ENCODE peak calls at places on chromosomes 5 and 9, in five cellular contexts. L is breast epithelium; R is uterus; M is CD4-positive, CD25-positive, alpha-beta regulatory T cell; Q is GM12864. E is an unnamed sample.

GRCh38 chr5:59320420-59320819 is 573.1 kb downstream of the PDE4D start:
- DNase-seq in R (no peak), L (no peak), M (no peak), Q (no peak), E (no peak)

GRCh38 chr9:32072568-32072967 is 311.9 kb upstream of the ACO1 start:
- DNase-seq in R (no peak), Q (no peak), L (no peak), M (no peak), E (no peak)

GRCh38 chr9:134886413-134886913 is 5.9 kb downstream of the FCN2 start:
- DNase-seq in L (peak; percentile 5), R (no peak), M (no peak), Q (no peak), E (no peak)

GRCh38 chr5:74638776-74639537 is 1.6 kb downstream of the ENC1 start:
- DNase-seq in L (no peak), M (no peak), Q (no peak), R (no peak), E (peak; percentile 60)

GRCh38 chr5:178651046-178651810 is 24.4 kb upstream of the CLK4 start:
- DNase-seq in L (no peak), M (no peak), Q (no peak), R (no peak), E (no peak)

GRCh38 chr5:137497396-137498290 is 1.5 kb downstream of the SPOCK1 start:
- DNase-seq in L (no peak), M (no peak), R (no peak), Q (no peak), E (peak; percentile 3)

GRCh38 chr9:92373167-92373566 is 31.2 kb downstream of the OGN start:
- DNase-seq in M (no peak), Q (no peak), L (no peak), R (no peak), E (no peak)

GRCh38 chr9:108816037-108816436 is 39.7 kb downstream of the ACTL7B start:
- DNase-seq in R (no peak), M (no peak), Q (no peak), L (no peak), E (no peak)

GRCh38 chr5:966941-967340 is 41.7 kb upstream of the NKD2 start:
- DNase-seq in L (no peak), R (no peak), Q (no peak), M (no peak), E (no peak)

GRCh38 chr5:20601678-20602100 is 613.7 kb upstream of the CDH18 start:
- DNase-seq in R (no peak), Q (no peak), L (no peak), M (no peak), E (no peak)

GRCh38 chr5:10266839-10267238 is 16.8 kb downstream of the CCT5 start:
- DNase-seq in M (no peak), Q (no peak), L (no peak), R (no peak), E (no peak)

GRCh38 chr9:126658201-126658600 is 44.5 kb downstream of the LMX1B start:
- DNase-seq in M (no peak), R (no peak), Q (no peak), L (no peak), E (no peak)

GRCh38 chr5:157574456-157575095 is 999 bp downstream of the ADAM19 start:
- DNase-seq in L (no peak), M (no peak), Q (no peak), R (peak; percentile 31), E (peak; percentile 32)

GRCh38 chr9:137030528-137030927 is 1.4 kb downstream of the FUT7 start:
- DNase-seq in L (no peak), M (peak; percentile 77), Q (no peak), R (no peak), E (peak; percentile 81)

GRCh38 chr5:2742921-2743679 is 8.4 kb downstream of the IRX2 start:
- DNase-seq in R (no peak), M (no peak), L (no peak), Q (no peak), E (no peak)

GRCh38 chr5:30596495-30597064 is 596.9 kb upstream of the CDH6 start:
- DNase-seq in L (no peak), Q (no peak), M (no peak), R (no peak), E (no peak)

GRCh38 chr9:131266301-131267229 is 9.7 kb downstream of the FAM78A start:
- DNase-seq in R (no peak), Q (no peak), L (no peak), M (peak; percentile 72), E (no peak)

GRCh38 chr9:82565188-82565966 is 497.6 kb downstream of the RASEF start:
- DNase-seq in R (no peak), Q (no peak), M (no peak), L (no peak), E (no peak)

GRCh38 chr9:15461056-15461455 is 38.4 kb downstream of the SNAPC3 start:
- DNase-seq in L (no peak), R (no peak), Q (no peak), M (no peak), E (no peak)

GRCh38 chr5:96144289-96144688 is 182.6 kb upstream of the ELL2 start:
- DNase-seq in M (no peak), R (no peak), Q (no peak), L (no peak), E (no peak)

GRCh38 chr9:86660146-86660545 is 287.2 kb downstream of the GAS1 start:
- DNase-seq in Q (no peak), R (no peak), M (peak; percentile 1), L (no peak), E (no peak)

GRCh38 chr5:39947657-39948056 is 522.9 kb upstream of the DAB2 start:
- DNase-seq in R (no peak), Q (no peak), M (no peak), L (no peak), E (no peak)

GRCh38 chr5:103667068-103667467 is 104.5 kb upstream of the NUDT12 start:
- DNase-seq in M (no peak), L (no peak), Q (no peak), R (no peak), E (no peak)

GRCh38 chr5:89280103-89281037 is 397.4 kb upstream of the MEF2C start:
- DNase-seq in L (no peak), M (no peak), Q (no peak), R (no peak), E (peak; percentile 33)

GRCh38 chr5:108617467-108618435 is 129.9 kb upstream of the FER start:
- DNase-seq in L (no peak), R (no peak), M (no peak), Q (no peak), E (no peak)

GRCh38 chr9:114156658-114157421 is 1.5 kb downstream of the COL27A1 start:
- DNase-seq in L (peak; percentile 35), M (no peak), Q (no peak), R (peak; percentile 80), E (no peak)

GRCh38 chr9:89732295-89732951 is 127.6 kb downstream of the GADD45G start:
- DNase-seq in M (no peak), R (no peak), L (no peak), Q (no peak), E (no peak)

GRCh38 chr9:79572032-79572890 is 496 bp downstream of the TLE4 start:
- DNase-seq in Q (no peak), M (peak; percentile 37), R (peak; percentile 46), L (peak; percentile 40), E (peak; percentile 69)

GRCh38 chr9:133074111-133074651 is 12.4 kb downstream of the CEL start:
- DNase-seq in L (no peak), Q (no peak), M (no peak), R (no peak), E (no peak)

GRCh38 chr5:53874409-53874808 is 314.0 kb downstream of the NDUFS4 start:
- DNase-seq in R (no peak), Q (no peak), L (no peak), M (no peak), E (no peak)

GRCh38 chr9:135081264-135081660 is 6.2 kb upstream of the OLFM1 start:
- DNase-seq in Q (no peak), R (peak; percentile 5), M (no peak), L (no peak), E (no peak)

GRCh38 chr9:35790385-35791291 is 753 bp upstream of the NPR2 start:
- DNase-seq in L (peak; percentile 61), R (peak; percentile 77), M (peak; percentile 69), Q (no peak), E (no peak)

GRCh38 chr9:35792044-35792813 is 838 bp downstream of the NPR2 start:
- DNase-seq in Q (no peak), L (no peak), M (no peak), R (peak; percentile 30), E (no peak)

GRCh38 chr9:35790025-35790384 is 1.4 kb upstream of the NPR2 start:
- DNase-seq in R (no peak), Q (no peak), M (no peak), L (no peak), E (no peak)

GRCh38 chr9:35792826-35793225 is 1.4 kb downstream of the NPR2 start:
- DNase-seq in L (no peak), M (no peak), R (no peak), Q (no peak), E (no peak)

GRCh38 chr9:35791321-35791921 is at the start of gene NPR2:
- DNase-seq in Q (no peak), R (peak; percentile 67), M (no peak), L (no peak), E (no peak)
- H3K4me3 ChIP-seq in Q (no peak within 1 kb of the TSS), R (peak within 1 kb of the TSS; percentile 47), M (no peak within 1 kb of the TSS), L (peak within 1 kb of the TSS; percentile 56), E (no peak within 1 kb of the TSS)

DNA sequence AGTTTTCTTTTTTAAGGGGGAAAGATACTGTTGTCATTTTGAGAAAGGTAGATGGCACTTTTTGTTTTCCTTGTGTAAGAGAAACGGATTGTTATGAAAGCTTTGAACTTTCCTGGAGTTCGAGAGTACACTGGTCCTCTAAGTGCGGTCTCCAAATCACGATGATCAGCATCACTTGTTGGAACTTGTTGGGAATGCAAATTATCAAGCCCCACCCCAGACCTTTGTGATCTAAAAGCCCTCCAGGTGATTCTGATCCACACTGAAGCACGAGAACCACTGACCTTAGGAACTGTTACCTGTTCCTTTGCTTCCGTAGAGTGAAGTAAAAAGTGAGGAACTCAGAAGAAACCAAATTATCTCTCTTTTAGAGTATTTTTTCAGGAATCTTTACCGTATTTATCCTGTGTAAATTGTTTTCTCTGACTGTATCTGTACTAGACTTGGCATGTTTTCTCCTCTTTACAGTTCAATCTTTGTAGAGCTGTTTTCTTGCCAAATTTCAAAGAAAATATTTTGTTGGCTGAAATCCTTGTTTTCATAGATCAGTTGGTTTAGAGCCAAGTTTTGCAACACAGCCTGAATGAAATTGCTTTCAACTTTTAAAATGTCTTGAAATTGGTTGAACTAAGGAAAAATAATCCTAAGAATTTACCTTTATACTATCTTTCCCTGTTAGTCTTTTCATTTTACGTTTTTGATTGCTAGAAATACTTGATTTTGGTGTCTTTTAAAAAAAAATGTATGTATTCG is 4.0 kb downstream of the MAT2B start:
- DNase-seq in M (peak; percentile 21), R (no peak), Q (no peak), L (peak; percentile 55), E (no peak)
- H3K4me3 ChIP-seq in M (peak overlapping the region; percentile 96), R (peak overlapping the region; percentile 14), Q (no peak overlapping the region), L (peak overlapping the region; percentile 3), E (peak overlapping the region; percentile 76)

DNA sequence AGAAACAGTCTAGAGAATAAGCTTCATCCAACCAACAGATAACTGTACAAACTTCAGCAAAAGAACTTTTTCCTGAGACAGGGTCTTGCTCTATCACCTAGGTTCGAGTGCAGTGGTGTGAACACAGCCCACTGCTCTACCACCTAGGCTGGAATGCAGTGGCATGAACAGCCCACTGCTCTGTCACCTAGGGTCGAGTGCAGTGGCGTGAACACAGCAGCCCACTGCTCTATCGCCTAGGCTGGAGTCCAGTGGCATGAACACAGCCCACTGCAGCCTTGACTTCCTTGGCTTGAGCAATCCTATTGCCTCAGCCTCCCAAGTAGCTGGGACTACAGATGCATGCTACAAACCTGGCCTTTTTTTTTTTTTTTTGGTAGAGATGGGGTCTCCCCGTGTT is 43.4 kb downstream of the ERMP1 start:
- DNase-seq in R (no peak), Q (no peak), L (no peak), M (no peak), E (no peak)
- H3K4me3 ChIP-seq in R (no peak overlapping the region), Q (no peak overlapping the region), L (no peak overlapping the region), M (no peak overlapping the region), E (no peak overlapping the region)

GRCh38 chr9:5838884-5839571 is 6.1 kb upstream of the ERMP1 start:
- DNase-seq in L (no peak), R (no peak), Q (no peak), M (no peak), E (no peak)
- H3K4me3 ChIP-seq in L (no peak overlapping the region), R (no peak overlapping the region), Q (no peak overlapping the region), M (no peak overlapping the region), E (no peak overlapping the region)

E was measured in GM06990.